ENCODE peak calls at places on chromosomes 5 and 9, in seven cellular contexts. Q is mesendoderm, I is H9, J is mesenchymal stem cell, X is H1, T is trophoblast cell, W is neuronal stem cell. F is an unnamed sample.

GRCh38 chr5:10761842-10762165 is 770 bp upstream of the DAP start:
- DNase-seq in Q (no peak), I (no peak), J (no peak), X (no peak), T (peak), W (no peak), F (peak)

GRCh38 chr5:68709229-68709628 is 384.6 kb upstream of the SLC30A5 start:
- DNase-seq in Q (no peak), I (no peak), J (no peak), X (no peak), T (no peak), W (no peak), F (no peak)

GRCh38 chr9:92609142-92609500 is 60.8 kb downstream of the IPPK start:
- DNase-seq in Q (peak), I (no peak), J (no peak), X (no peak), T (no peak), W (peak), F (no peak)

GRCh38 chr9:71285191-71285656 is 163.8 kb upstream of the TRPM3 start:
- DNase-seq in Q (peak), I (peak), J (peak), X (peak), T (peak), W (peak), F (peak)

GRCh38 chr5:156879665-156880285 is 29.7 kb downstream of the PPP1R2B start:
- DNase-seq in Q (no peak), I (no peak), J (no peak), X (no peak), T (no peak), W (no peak), F (no peak)

GRCh38 chr9:108961151-108961550 is 27.0 kb downstream of the ABITRAM start:
- DNase-seq in Q (no peak), I (no peak), J (no peak), X (no peak), T (no peak), W (no peak), F (no peak)

GRCh38 chr9:87865626-87866025 is 17.1 kb upstream of the SPATA31E1 start:
- DNase-seq in Q (no peak), I (no peak), J (no peak), X (no peak), T (no peak), W (no peak), F (peak)

GRCh38 chr5:40124367-40124766 is 555.3 kb upstream of the PTGER4 start:
- DNase-seq in Q (peak), I (no peak), J (peak), X (no peak), T (no peak), W (peak), F (no peak)

GRCh38 chr5:74342189-74342588 is 298.3 kb downstream of the ENC1 start:
- DNase-seq in Q (no peak), I (no peak), J (no peak), X (no peak), T (no peak), W (no peak), F (no peak)

GRCh38 chr5:74342948-74343682 is 297.4 kb downstream of the ENC1 start:
- DNase-seq in Q (no peak), I (no peak), J (no peak), X (no peak), T (no peak), W (no peak), F (peak)

GRCh38 chr5:74338101-74338388 is 302.5 kb downstream of the ENC1 start:
- DNase-seq in Q (no peak), I (no peak), J (no peak), X (no peak), T (peak), W (no peak), F (no peak)

GRCh38 chr5:74340476-74340875 is 300.1 kb downstream of the ENC1 start:
- DNase-seq in Q (no peak), I (no peak), J (no peak), X (no peak), T (no peak), W (no peak), F (no peak)

DNA sequence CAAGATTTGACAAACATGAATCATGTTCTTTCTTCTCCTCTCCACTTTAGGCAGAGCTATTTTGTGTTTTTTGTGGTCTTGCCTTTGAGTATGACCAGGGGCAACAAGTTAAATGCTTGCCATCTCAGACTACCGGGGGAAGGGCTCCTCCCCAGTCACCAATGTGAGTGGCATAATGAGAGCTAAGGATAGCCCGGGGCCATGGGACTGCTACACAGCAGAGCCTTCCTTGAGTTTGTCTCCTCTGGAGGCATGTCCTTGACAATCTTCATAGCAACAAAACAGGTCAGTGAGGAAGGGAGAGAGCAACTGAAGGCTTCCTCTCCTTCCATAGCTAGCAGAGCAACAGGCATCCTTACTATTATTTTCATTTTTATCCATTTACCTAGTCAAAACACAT is 299.3 kb downstream of the ENC1 start:
- DNase-seq in Q (peak), I (no peak), J (no peak), X (no peak), T (no peak), W (no peak), F (no peak)
- H2AK5ac ChIP-seq in Q (no peak), I (no peak), J (no peak), X (no peak), T (no peak), W (no peak), F (no peak)

GRCh38 chr9:114053246-114054005 is 24.7 kb downstream of the AMBP start:
- DNase-seq in Q (no peak), I (peak), J (no peak), X (peak), T (no peak), W (no peak), F (no peak)

GRCh38 chr9:114050226-114050568 is 27.9 kb downstream of the AMBP start:
- DNase-seq in Q (no peak), I (no peak), J (no peak), X (no peak), T (no peak), W (no peak), F (no peak)

GRCh38 chr9:114050646-114051045 is 27.5 kb downstream of the AMBP start:
- DNase-seq in Q (no peak), I (no peak), J (no peak), X (no peak), T (no peak), W (no peak), F (no peak)

GRCh38 chr9:114051281-114051680 is 26.8 kb downstream of the AMBP start:
- DNase-seq in Q (no peak), I (peak), J (no peak), X (no peak), T (no peak), W (no peak), F (no peak)

GRCh38 chr9:114051706-114052105 is 26.4 kb downstream of the AMBP start:
- DNase-seq in Q (no peak), I (no peak), J (no peak), X (no peak), T (no peak), W (no peak), F (no peak)
- H2AK5ac ChIP-seq in Q (no peak), I (no peak), J (no peak), X (no peak), T (no peak), W (no peak), F (no peak)

DNA sequence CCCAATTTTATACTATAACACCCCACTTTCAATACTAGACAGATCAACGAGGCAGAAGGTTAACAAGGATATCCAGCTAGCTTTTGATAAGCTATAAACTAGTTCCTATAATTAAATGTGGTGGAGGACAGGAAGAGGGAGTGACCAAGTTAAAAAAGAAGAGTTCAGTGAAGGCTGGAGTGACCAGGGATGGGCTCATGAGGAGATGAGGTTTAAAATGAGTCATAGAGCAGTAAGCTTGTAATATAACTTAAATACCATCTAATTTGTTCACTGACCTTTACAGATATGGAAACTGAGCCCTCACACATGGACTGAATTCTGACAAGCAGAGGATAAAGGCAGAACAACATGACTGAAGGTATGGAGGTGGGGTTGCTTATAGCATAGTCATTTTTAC is 284.5 kb downstream of the SPATA31D1 start:
- DNase-seq in Q (no peak), I (no peak), J (no peak), X (no peak), T (no peak), W (no peak), F (peak)
- H2AK5ac ChIP-seq in Q (no peak), I (no peak), J (no peak), X (no peak), T (no peak), W (no peak), F (peak)

GRCh38 chr5:58828145-58828544 is 245.3 kb downstream of the RAB3C start:
- DNase-seq in Q (no peak), I (no peak), J (no peak), X (no peak), T (no peak), W (no peak), F (no peak)
- H2AK5ac ChIP-seq in Q (no peak), I (no peak), J (no peak), X (no peak), T (no peak), W (no peak), F (no peak)

GRCh38 chr9:127033059-127033458 is 89.4 kb downstream of the ANGPTL2 start:
- DNase-seq in Q (no peak), I (no peak), J (no peak), X (no peak), T (no peak), W (no peak), F (no peak)
- H2AK5ac ChIP-seq in Q (no peak), I (no peak), J (no peak), X (no peak), T (no peak), W (no peak), F (no peak)

DNA sequence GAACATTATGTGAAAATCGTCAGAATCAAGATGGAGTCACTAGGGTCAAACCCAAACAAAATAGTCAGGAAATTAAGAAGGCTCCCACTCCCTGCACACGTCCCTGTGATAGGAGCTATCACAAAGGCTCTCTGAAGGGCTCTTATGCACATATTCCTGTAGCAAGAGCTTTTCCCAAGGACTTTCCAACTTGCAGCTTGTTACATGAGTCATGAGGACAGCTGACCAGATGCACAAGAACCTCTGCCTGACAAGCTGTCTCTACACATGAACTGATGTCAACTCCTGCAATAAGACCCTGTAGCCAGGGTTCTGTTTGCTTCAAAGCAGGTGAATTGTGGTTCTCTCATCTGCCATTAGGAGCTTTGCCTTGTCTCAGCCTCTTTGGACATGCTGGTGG is 122.4 kb downstream of the OLFM1 start:
- DNase-seq in Q (no peak), I (no peak), J (no peak), X (no peak), T (no peak), W (no peak), F (peak)
- H2AK5ac ChIP-seq in Q (no peak), I (no peak), J (no peak), X (no peak), T (no peak), W (no peak), F (no peak)

DNA sequence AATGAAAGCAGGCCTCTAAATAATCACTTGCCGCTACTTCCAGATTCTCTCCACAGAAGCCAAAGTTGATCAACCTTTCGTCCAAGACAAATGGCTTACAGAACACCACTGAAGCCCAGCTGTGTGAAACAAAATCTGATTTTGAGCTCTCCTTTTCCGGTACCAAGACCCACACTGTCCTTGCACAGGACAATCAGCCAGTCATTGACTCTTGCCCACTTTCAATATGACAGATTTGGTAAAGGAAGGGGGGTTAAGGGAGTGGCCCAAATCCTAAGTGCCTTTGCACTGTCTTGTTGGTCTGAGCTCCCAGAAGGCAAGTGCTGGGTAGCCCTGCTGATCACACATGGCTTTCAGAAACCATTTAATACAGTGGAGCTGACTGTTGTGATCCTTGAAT is 257.8 kb downstream of the EBF1 start:
- DNase-seq in Q (no peak), I (no peak), J (no peak), X (no peak), T (no peak), W (no peak), F (no peak)
- H2AK5ac ChIP-seq in Q (no peak), I (no peak), J (no peak), X (no peak), T (no peak), W (no peak), F (no peak)

DNA sequence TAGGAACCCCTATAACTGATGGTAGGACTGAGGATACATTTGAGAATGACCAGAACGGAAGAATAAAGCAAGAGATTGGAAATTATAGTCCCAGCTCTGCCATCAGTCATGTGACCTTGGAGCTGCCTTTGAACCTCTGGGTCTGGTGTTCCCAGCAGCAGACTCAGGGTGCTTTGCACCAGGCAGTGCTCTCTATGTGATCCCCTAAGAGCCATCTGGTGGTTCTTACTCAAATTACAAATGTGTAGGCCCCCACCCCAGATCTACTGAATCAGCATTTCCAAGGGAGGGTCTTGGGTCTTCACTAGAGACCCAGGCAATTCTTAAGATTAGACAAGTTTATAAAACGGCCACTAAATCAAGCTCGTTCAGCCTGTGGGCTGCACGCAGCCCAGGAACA is 40.2 kb upstream of the PRDM12 start:
- DNase-seq in Q (peak), I (no peak), J (no peak), X (no peak), T (no peak), W (no peak), F (no peak)
- H2AK5ac ChIP-seq in Q (no peak), I (no peak), J (no peak), X (no peak), T (no peak), W (no peak), F (no peak)

F was measured in IMR-90.